ENCODE peak calls at places on chromosomes 6 and 20, in nine cellular contexts. P is activated naive CD8-positive, alpha-beta T cell treated with anti-CD3 and anti-CD28 coated beads, Interleukin-2, amount 50 U/mL, for 24 hours; D is endothelial cell of umbilical vein; G is SW 1271; A is RPMI7951; F is Caco-2; S is ureter; M is A172; Y is cardiac muscle cell. E is an unnamed sample.

GRCh38 chr6:141552463-141552862 is 580.3 kb upstream of the GJE1 start:
- DNase-seq in P (no peak), D (peak), G (peak), A (peak), F (no peak), S (no peak), M (peak), Y (no peak), E (peak)

GRCh38 chr20:41087777-41088176 is 49.6 kb upstream of the PLCG1 start:
- DNase-seq in P (no peak), D (no peak), G (no peak), A (no peak), F (no peak), S (no peak), M (no peak), Y (no peak), E (no peak)

GRCh38 chr6:63634630-63635029 is 972 bp upstream of the PHF3 start:
- DNase-seq in P (no peak), D (no peak), G (no peak), A (no peak), F (no peak), S (no peak), M (no peak), Y (peak), E (peak)

GRCh38 chr20:49888341-49889244 is 26.7 kb downstream of the SPATA2 start:
- DNase-seq in P (peak), D (peak), G (no peak), A (peak), F (peak), S (no peak), M (peak), Y (peak), E (peak)

GRCh38 chr20:25623736-25624499 is at the start of gene NANP:
- DNase-seq in P (peak), D (peak), G (peak), A (peak), F (peak), S (peak), M (peak), Y (peak), E (peak)

GRCh38 chr20:46251211-46251673 is 57.1 kb downstream of the CDH22 start:
- DNase-seq in P (no peak), D (no peak), G (no peak), A (no peak), F (no peak), S (no peak), M (no peak), Y (peak), E (no peak)

GRCh38 chr20:36252511-36252910 is 16.2 kb downstream of the AAR2 start:
- DNase-seq in P (no peak), D (no peak), G (no peak), A (no peak), F (no peak), S (no peak), M (no peak), Y (no peak), E (no peak)

GRCh38 chr20:51628533-51629398 is 86.2 kb upstream of the NFATC2 start:
- DNase-seq in P (no peak), D (peak), G (no peak), A (peak), F (no peak), S (no peak), M (no peak), Y (no peak), E (peak)

GRCh38 chr20:17610566-17611289 is 40.9 kb downstream of the DSTN start:
- DNase-seq in P (peak), D (peak), G (no peak), A (no peak), F (peak), S (peak), M (no peak), Y (no peak), E (no peak)

GRCh38 chr6:110334425-110335158 is 23.6 kb downstream of the METTL24 start:
- DNase-seq in P (no peak), D (no peak), G (no peak), A (no peak), F (no peak), S (no peak), M (peak), Y (no peak), E (no peak)

GRCh38 chr6:131657630-131658111 is 20.6 kb downstream of the ENPP3 start:
- DNase-seq in P (no peak), D (no peak), G (no peak), A (peak), F (no peak), S (no peak), M (peak), Y (no peak), E (peak)

GRCh38 chr6:45500924-45501816 is 123.4 kb upstream of the SUPT3H start:
- DNase-seq in P (no peak), D (no peak), G (no peak), A (no peak), F (peak), S (no peak), M (no peak), Y (no peak), E (no peak)

GRCh38 chr20:46548688-46549087 is 1.8 kb downstream of the OCSTAMP start:
- DNase-seq in P (no peak), D (no peak), G (no peak), A (no peak), F (no peak), S (no peak), M (no peak), Y (no peak), E (no peak)

GRCh38 chr6:36695414-36695813 is 2.2 kb upstream of the RAB44 start:
- DNase-seq in P (no peak), D (no peak), G (no peak), A (no peak), F (no peak), S (no peak), M (no peak), Y (no peak), E (no peak)

GRCh38 chr6:2875840-2876207 is 27.3 kb downstream of the SERPINB9 start:
- DNase-seq in P (peak), D (peak), G (no peak), A (no peak), F (no peak), S (no peak), M (no peak), Y (no peak), E (peak)

GRCh38 chr6:118896339-118897136 is 2.6 kb downstream of the ASF1A start:
- DNase-seq in P (no peak), D (peak), G (no peak), A (peak), F (no peak), S (no peak), M (peak), Y (peak), E (peak)

GRCh38 chr6:33453361-33454008 is 891 bp upstream of the ZBTB9 start:
- DNase-seq in P (no peak), D (no peak), G (no peak), A (no peak), F (no peak), S (no peak), M (no peak), Y (no peak), E (peak)